ENCODE peak calls at places on chromosome 13, in four cellular contexts. E is BE2C, B is choroid plexus epithelial cell, K is kidney. G is an unnamed sample.

GRCh38 chr13:67139551-67139950 is 90.6 kb downstream of the PCDH9 start:
- DNase-seq in B (peak), K (no peak), E (no peak), G (no peak)

GRCh38 chr13:39263033-39263432 is 224.8 kb downstream of the NHLRC3 start:
- DNase-seq in B (peak), K (no peak), E (peak), G (peak)

GRCh38 chr13:93953856-93954255 is 525.6 kb downstream of the DCT start:
- DNase-seq in B (no peak), E (no peak), K (no peak), G (no peak)

GRCh38 chr13:59157181-59157580 is 1006.5 kb downstream of the DIAPH3 start:
- DNase-seq in B (no peak), E (no peak), K (no peak), G (no peak)

GRCh38 chr13:20360041-20360491 is 127.9 kb upstream of the GJB6 start:
- DNase-seq in E (no peak), K (no peak), B (peak), G (peak)

GRCh38 chr13:36512771-36513170 is 80.5 kb downstream of the CCNA1 start:
- DNase-seq in E (no peak), B (no peak), K (no peak), G (no peak)

GRCh38 chr13:33931397-33931987 is 113.5 kb downstream of the RFC3 start:
- DNase-seq in B (peak), K (no peak), E (peak), G (peak)

GRCh38 chr13:46778879-46779278 is 18.1 kb downstream of the ESD start:
- DNase-seq in E (no peak), K (no peak), B (peak), G (no peak)

GRCh38 chr13:40232321-40232720 is 434.1 kb downstream of the FOXO1 start:
- DNase-seq in B (no peak), K (no peak), E (no peak), G (no peak)

GRCh38 chr13:105990256-105990958 is 545.1 kb downstream of the EFNB2 start:
- DNase-seq in E (no peak), B (peak), K (no peak), G (peak)

GRCh38 chr13:49240017-49240416 is 7.7 kb upstream of the CDADC1 start:
- DNase-seq in E (no peak), K (no peak), B (peak), G (peak)

GRCh38 chr13:46345400-46345799 is 41.7 kb downstream of the RUBCNL start:
- DNase-seq in K (no peak), B (no peak), E (no peak), G (no peak)

GRCh38 chr13:48304132-48304876 is 753 bp downstream of the RB1 start:
- DNase-seq in K (no peak), E (peak), B (peak), G (peak)

GRCh38 chr13:62837895-62838294 is 1422.2 kb upstream of the PCDH20 start:
- DNase-seq in K (no peak), B (peak), E (no peak), G (peak)

GRCh38 chr13:24605923-24606372 is 74.3 kb upstream of the ATP12A start:
- DNase-seq in B (peak), K (no peak), E (no peak), G (peak)

GRCh38 chr13:49540552-49540951 is 44.8 kb downstream of the PHF11 start:
- DNase-seq in E (no peak), B (peak), K (no peak), G (peak)

GRCh38 chr13:28563609-28564008 is 68.7 kb upstream of the FLT1 start:
- DNase-seq in E (no peak), K (no peak), B (no peak), G (no peak)

GRCh38 chr13:111634410-111634809 is 314.0 kb downstream of the TEX29 start:
- DNase-seq in B (no peak), E (no peak), K (no peak), G (no peak)

GRCh38 chr13:106802917-106803316 is 235.0 kb upstream of the ARGLU1 start:
- DNase-seq in E (no peak), B (no peak), K (no peak), G (no peak)

GRCh38 chr13:33401238-33401637 is 115.7 kb upstream of the STARD13 start:
- DNase-seq in B (no peak), K (no peak), E (no peak), G (no peak)

GRCh38 chr13:110520431-110521295 is 40.9 kb downstream of the RAB20 start:
- DNase-seq in E (no peak), B (peak), K (peak), G (peak)

GRCh38 chr13:49561064-49561410 is 24.3 kb downstream of the RCBTB1 start:
- DNase-seq in E (no peak), B (peak), K (no peak), G (no peak)

GRCh38 chr13:98961204-98962105 is 16.4 kb downstream of the DOCK9 start:
- DNase-seq in K (no peak), E (no peak), B (no peak), G (no peak)

GRCh38 chr13:50188696-50189095 is 173.5 kb downstream of the KCNRG start:
- DNase-seq in K (no peak), E (no peak), B (no peak), G (no peak)

GRCh38 chr13:107586216-107586615 is 629.1 kb downstream of the LIG4 start:
- DNase-seq in E (no peak), K (no peak), B (peak), G (no peak)

GRCh38 chr13:113029487-113030258 is 60.7 kb downstream of the MCF2L start:
- DNase-seq in K (peak), B (peak), E (peak), G (peak)

GRCh38 chr13:45257638-45258338 is 56.9 kb upstream of the KCTD4 start:
- DNase-seq in E (no peak), B (no peak), K (no peak), G (no peak)

GRCh38 chr13:39512687-39513086 is 90.3 kb downstream of the LHFPL6 start:
- DNase-seq in B (no peak), K (no peak), E (no peak), G (peak)

GRCh38 chr13:73411067-73411809 is 352.4 kb downstream of the KLF5 start:
- DNase-seq in B (no peak), E (no peak), K (no peak), G (no peak)

GRCh38 chr13:111216166-111216960 is 101.3 kb downstream of the ARHGEF7 start:
- DNase-seq in E (peak), K (no peak), B (peak), G (peak)

GRCh38 chr13:113297370-113297871 is 382 bp downstream of the LAMP1 start:
- DNase-seq in E (peak), B (peak), K (peak), G (peak)

GRCh38 chr13:53800011-53800410 is 771.4 kb downstream of the OLFM4 start:
- DNase-seq in K (no peak), B (no peak), E (no peak), G (no peak)

GRCh38 chr13:40676007-40676406 is 9.6 kb upstream of the FOXO1 start:
- DNase-seq in B (no peak), E (no peak), K (no peak), G (no peak)

GRCh38 chr13:82720961-82721360 is 1161.3 kb downstream of the SLITRK1 start:
- DNase-seq in K (no peak), E (no peak), B (no peak), G (no peak)

GRCh38 chr13:80038371-80038770 is 302.6 kb downstream of the SPRY2 start:
- DNase-seq in E (no peak), B (no peak), K (no peak), G (no peak)

GRCh38 chr13:48266967-48267639 is 34.1 kb downstream of the ITM2B start:
- DNase-seq in B (no peak), E (no peak), K (no peak), G (no peak)

GRCh38 chr13:88429862-88430261 is 758.7 kb downstream of the SLITRK5 start:
- DNase-seq in E (no peak), K (no peak), B (no peak), G (no peak)

GRCh38 chr13:98225036-98225940 is 48.2 kb upstream of the RNF113B start:
- DNase-seq in E (no peak), B (no peak), K (no peak), G (no peak)

GRCh38 chr13:113453962-113454361 is 674 bp upstream of the ADPRHL1 start:
- DNase-seq in B (peak), K (peak), E (no peak), G (no peak)

GRCh38 chr13:61417171-61417570 is 1.5 kb upstream of the PCDH20 start:
- DNase-seq in E (no peak), B (no peak), K (no peak), G (no peak)

GRCh38 chr13:61414136-61414535 is 1.5 kb downstream of the PCDH20 start:
- DNase-seq in B (no peak), K (no peak), E (no peak), G (no peak)

GRCh38 chr13:61414686-61415664 is 674 bp downstream of the PCDH20 start:
- DNase-seq in B (peak), E (peak), K (peak), G (peak)

GRCh38 chr13:61413572-61413971 is 2.1 kb downstream of the PCDH20 start:
- DNase-seq in B (no peak), K (peak), E (no peak), G (no peak)

GRCh38 chr13:61415749-61416148 is at the start of gene PCDH20:
- DNase-seq in E (no peak), B (no peak), K (no peak), G (no peak)
- TF ChIP-seq CTCF in E (no peak), B (no peak), K (no peak), G (no peak)

GRCh38 chr13:32168136-32168535 is 136.6 kb downstream of the FRY start:
- DNase-seq in E (no peak), K (no peak), B (no peak), G (no peak)

GRCh38 chr13:32165791-32166190 is 134.2 kb downstream of the FRY start:
- DNase-seq in B (no peak), E (no peak), K (no peak), G (peak)

GRCh38 chr13:32159147-32159869 is 127.7 kb downstream of the FRY start:
- DNase-seq in B (peak), K (no peak), E (peak), G (no peak)

GRCh38 chr13:32164622-32165268 is 133.2 kb downstream of the FRY start:
- DNase-seq in E (peak), K (no peak), B (peak), G (peak)
- TF ChIP-seq CTCF in E (peak), K (peak), B (peak), G (peak)

GRCh38 chr13:30038884-30039283 is 188.5 kb upstream of the UBL3 start:
- DNase-seq in B (no peak), K (no peak), E (no peak), G (no peak)
- TF ChIP-seq CTCF in B (no peak), K (no peak), E (no peak), G (no peak)

GRCh38 chr13:30689752-30690151 is 45.6 kb upstream of the ALOX5AP start:
- DNase-seq in E (no peak), B (no peak), K (no peak), G (no peak)
- TF ChIP-seq CTCF in E (no peak), B (no peak), K (no peak), G (no peak)